ENCODE peak calls at places on chromosomes 12 and 14, in five cellular contexts. Y, I, H, Z and J are unnamed samples.

GRCh38 chr12:113398346-113399290 is 5.1 kb downstream of the SDS start:
- DNase-seq in I (no peak), H (no peak), Y (no peak), Z (no peak), J (no peak)

GRCh38 chr12:56205445-56205844 is 16.2 kb upstream of the SMARCC2 start:
- DNase-seq in Z (no peak), Y (no peak), H (no peak), I (no peak), J (no peak)

GRCh38 chr14:82075566-82075965 is 541.9 kb upstream of the SEL1L start:
- DNase-seq in I (no peak), Y (no peak), H (peak; percentile 87), Z (no peak), J (peak; percentile 5)

GRCh38 chr14:101364503-101365328 is 196.6 kb upstream of the DIO3 start:
- DNase-seq in Z (no peak), I (no peak), Y (no peak), H (no peak), J (no peak)

GRCh38 chr14:55071870-55072640 is 20.6 kb downstream of the MAPK1IP1L start:
- DNase-seq in H (no peak), Z (no peak), I (no peak), Y (peak; percentile 91), J (peak; percentile 73)

GRCh38 chr14:39558525-39558924 is 126.3 kb upstream of the FBXO33 start:
- DNase-seq in I (no peak), H (no peak), Y (no peak), Z (no peak), J (no peak)

GRCh38 chr12:101675555-101675954 is 21.9 kb upstream of the CHPT1 start:
- DNase-seq in Z (no peak), Y (no peak), H (no peak), I (no peak), J (no peak)

GRCh38 chr12:102740157-102741032 is 176.6 kb downstream of the PAH start:
- DNase-seq in I (no peak), Z (peak; percentile 3), Y (peak; percentile 28), H (peak; percentile 22), J (peak; percentile 34)

GRCh38 chr14:100915582-100915981 is 12.1 kb upstream of the RTL1 start:
- DNase-seq in H (no peak), Z (no peak), Y (no peak), I (no peak), J (no peak)

GRCh38 chr12:89261210-89261609 is 91.1 kb downstream of the DUSP6 start:
- DNase-seq in I (no peak), Z (no peak), H (no peak), Y (peak; percentile 8), J (no peak)

GRCh38 chr12:88552672-88553079 is 27.6 kb downstream of the KITLG start:
- DNase-seq in Z (no peak), Y (peak; percentile 71), H (no peak), I (no peak), J (no peak)

GRCh38 chr14:91869556-91869955 is 2.2 kb upstream of the TC2N start:
- DNase-seq in Z (no peak), Y (no peak), I (no peak), H (no peak), J (no peak)

GRCh38 chr14:55130194-55130550 is 1.1 kb downstream of the LGALS3 start:
- DNase-seq in H (peak; percentile 75), Y (peak; percentile 45), I (no peak), Z (peak; percentile 43), J (no peak)